ENCODE peak calls at places on chromosomes 7 and 10, in ten cellular contexts. N is dorsolateral prefrontal cortex; Q is NCI-H1417; I is activated T-cell treated with anti-CD3 and anti-CD28 coated beads, Interleukin-2, amount 50 U/mL, for 4 hours; C is hippocampal formation; B is COR-L47; Y is cardiac fibroblast; D is kidney glomerular epithelial cell; W is nucleus accumbens; Z is GM10248. U is an unnamed sample.

GRCh38 chr10:101780818-101781654 is 2.2 kb downstream of the NPM3 start:
- DNase-seq in N (peak; percentile 82), Q (peak; percentile 60), I (peak; percentile 62), C (peak; percentile 42), B (peak; percentile 8), Y (peak; percentile 70), D (peak; percentile 19), W (peak; percentile 11), Z (peak; percentile 86), U (peak; percentile 62)

GRCh38 chr7:12653127-12653917 is 34.1 kb upstream of the ARL4A start:
- DNase-seq in N (no peak), Q (no peak), I (no peak), C (no peak), B (peak; percentile 5), Y (peak; percentile 37), D (no peak), W (no peak), Z (no peak), U (no peak)

GRCh38 chr10:89184638-89185037 is 22.5 kb downstream of the CH25H start:
- DNase-seq in N (no peak), Q (no peak), I (no peak), C (no peak), B (no peak), Y (no peak), D (no peak), W (no peak), Z (no peak), U (no peak)

GRCh38 chr10:29681700-29682444 is 47.1 kb upstream of the SVIL start:
- DNase-seq in N (no peak), Q (no peak), I (peak; percentile 22), C (no peak), B (no peak), Y (no peak), D (no peak), W (no peak), Z (no peak), U (no peak)

GRCh38 chr7:93011351-93012294 is 106.2 kb downstream of the SAMD9 start:
- DNase-seq in N (no peak), Q (no peak), I (no peak), C (no peak), B (no peak), Y (peak; percentile 95), D (no peak), W (no peak), Z (no peak), U (no peak)

GRCh38 chr10:43944742-43945730 is 296.4 kb upstream of the ZNF32 start:
- DNase-seq in N (no peak), Q (no peak), I (no peak), C (no peak), B (no peak), Y (no peak), D (no peak), W (no peak), Z (no peak), U (no peak)

GRCh38 chr7:75531359-75531821 is 39.3 kb downstream of the SPDYE5 start:
- DNase-seq in N (no peak), Q (no peak), I (no peak), C (no peak), B (no peak), Y (no peak), D (no peak), W (no peak), Z (no peak), U (no peak)

GRCh38 chr10:80471009-80471408 is 16.9 kb downstream of the TSPAN14 start:
- DNase-seq in N (no peak), Q (no peak), I (no peak), C (no peak), B (no peak), Y (no peak), D (no peak), W (no peak), Z (no peak), U (no peak)

GRCh38 chr10:74150151-74151056 is at the start of gene AP3M1:
- DNase-seq in N (peak; percentile 84), Q (peak; percentile 98), I (peak; percentile 74), C (no peak), B (peak; percentile 82), Y (no peak), D (peak; percentile 74), W (peak; percentile 78), Z (peak; percentile 88), U (peak; percentile 82)

GRCh38 chr10:60663850-60664249 is 114.4 kb upstream of the CDK1 start:
- DNase-seq in N (no peak), Q (peak; percentile 83), I (no peak), C (no peak), B (peak; percentile 67), Y (no peak), D (no peak), W (no peak), Z (no peak), U (no peak)

GRCh38 chr7:140541513-140542192 is 62.3 kb upstream of the MKRN1 start:
- DNase-seq in N (no peak), Q (peak; percentile 96), I (no peak), C (no peak), B (peak; percentile 83), Y (peak; percentile 95), D (peak; percentile 92), W (no peak), Z (no peak), U (peak; percentile 37)

GRCh38 chr10:127935115-127935561 is 28.2 kb downstream of the PTPRE start:
- DNase-seq in N (no peak), Q (no peak), I (no peak), C (no peak), B (no peak), Y (no peak), D (no peak), W (peak; percentile 45), Z (no peak), U (no peak)

GRCh38 chr7:29300649-29301048 is 106.1 kb downstream of the CHN2 start:
- DNase-seq in N (no peak), Q (no peak), I (no peak), C (no peak), B (no peak), Y (peak; percentile 16), D (no peak), W (no peak), Z (no peak), U (no peak)

GRCh38 chr10:5482016-5482415 is 17.4 kb downstream of the CALML5 start:
- DNase-seq in N (no peak), Q (no peak), I (no peak), C (no peak), B (no peak), Y (no peak), D (no peak), W (no peak), Z (no peak), U (no peak)

GRCh38 chr7:100685049-100685605 is 8.9 kb downstream of the GIGYF1 start:
- DNase-seq in N (no peak), Q (no peak), I (no peak), C (no peak), B (no peak), Y (no peak), D (no peak), W (no peak), Z (no peak), U (no peak)

GRCh38 chr10:23512355-23513058 is 73.6 kb downstream of the OTUD1 start:
- DNase-seq in N (no peak), Q (no peak), I (no peak), C (no peak), B (no peak), Y (peak; percentile 47), D (peak; percentile 45), W (no peak), Z (no peak), U (no peak)

GRCh38 chr7:24652551-24652950 is 79.3 kb downstream of the PALS2 start:
- DNase-seq in N (no peak), Q (no peak), I (no peak), C (peak; percentile 26), B (no peak), Y (no peak), D (no peak), W (no peak), Z (no peak), U (no peak)

GRCh38 chr10:113007343-113007771 is 57.3 kb downstream of the TCF7L2 start:
- DNase-seq in N (no peak), Q (no peak), I (no peak), C (no peak), B (no peak), Y (no peak), D (no peak), W (no peak), Z (no peak), U (no peak)

GRCh38 chr10:7026818-7027217 is 384.0 kb downstream of the SFMBT2 start:
- DNase-seq in N (no peak), Q (no peak), I (no peak), C (no peak), B (no peak), Y (no peak), D (no peak), W (no peak), Z (no peak), U (no peak)

GRCh38 chr7:27156508-27156898 is at the start of gene HOXA7:
- DNase-seq in N (no peak), Q (no peak), I (no peak), C (no peak), B (no peak), Y (no peak), D (no peak), W (no peak), Z (no peak), U (no peak)

GRCh38 chr7:101308245-101309085 is 13.1 kb downstream of the IFT22 start:
- DNase-seq in N (no peak), Q (peak; percentile 74), I (peak; percentile 35), C (no peak), B (peak; percentile 26), Y (peak; percentile 46), D (peak; percentile 34), W (no peak), Z (no peak), U (peak; percentile 91)

GRCh38 chr10:12448729-12449391 is 99.5 kb downstream of the CAMK1D start:
- DNase-seq in N (no peak), Q (no peak), I (peak; percentile 62), C (no peak), B (no peak), Y (peak; percentile 35), D (peak; percentile 73), W (no peak), Z (peak; percentile 68), U (peak; percentile 39)

GRCh38 chr7:137846588-137847417 is at the start of gene DGKI:
- DNase-seq in N (peak; percentile 92), Q (peak; percentile 88), I (no peak), C (peak; percentile 61), B (peak; percentile 58), Y (no peak), D (no peak), W (peak; percentile 41), Z (peak; percentile 62), U (no peak)

GRCh38 chr7:1020849-1021251 is 23.5 kb upstream of the GPR146 start:
- DNase-seq in N (no peak), Q (no peak), I (no peak), C (no peak), B (no peak), Y (no peak), D (no peak), W (no peak), Z (no peak), U (no peak)

GRCh38 chr7:150374026-150374425 is 5.1 kb upstream of the ZNF775 start:
- DNase-seq in N (no peak), Q (no peak), I (no peak), C (no peak), B (no peak), Y (no peak), D (no peak), W (no peak), Z (no peak), U (no peak)

GRCh38 chr7:115146148-115146547 is 224.3 kb downstream of the MDFIC start:
- DNase-seq in N (no peak), Q (peak; percentile 43), I (no peak), C (no peak), B (no peak), Y (no peak), D (no peak), W (no peak), Z (no peak), U (no peak)

GRCh38 chr7:2560175-2560695 is 1.5 kb downstream of the IQCE start:
- DNase-seq in N (no peak), Q (no peak), I (no peak), C (no peak), B (no peak), Y (peak; percentile 30), D (no peak), W (no peak), Z (no peak), U (no peak)

GRCh38 chr10:118571123-118571522 is 24.3 kb downstream of the PRLHR start:
- DNase-seq in N (no peak), Q (peak; percentile 24), I (no peak), C (peak; percentile 59), B (no peak), Y (peak; percentile 51), D (no peak), W (peak; percentile 46), Z (no peak), U (no peak)